ENCODE peak calls at places on chromosomes 4 and X, in five cellular contexts. O, N, U, Q and J are unnamed samples.

GRCh38 chr4:42397635-42398447 is 553 bp downstream of the SHISA3 start:
- DNase-seq in O (no peak), N (no peak), U (no peak), Q (no peak), J (peak; percentile 45)

GRCh38 chr4:170853422-170854021 is 763.8 kb upstream of the AADAT start:
- DNase-seq in O (no peak), N (peak; percentile 1), U (peak; percentile 5), Q (no peak), J (peak; percentile 3)

GRCh38 chrX:18983711-18984380 is at the start of gene PHKA2:
- DNase-seq in O (peak; percentile 50), N (peak; percentile 9), U (peak; percentile 59), Q (peak; percentile 85), J (peak; percentile 44)

GRCh38 chr4:47704693-47705325 is 133.1 kb downstream of the CORIN start:
- DNase-seq in O (no peak), N (peak; percentile 2), U (no peak), Q (no peak), J (peak; percentile 51)

GRCh38 chr4:122674371-122674770 is 53.5 kb upstream of the IL21 start:
- DNase-seq in O (no peak), N (no peak), U (no peak), Q (no peak), J (no peak)

GRCh38 chr4:136863756-136864155 is 668.5 kb downstream of the PCDH18 start:
- DNase-seq in O (no peak), N (no peak), U (no peak), Q (no peak), J (peak; percentile 13)

GRCh38 chr4:101784957-101785356 is 5.6 kb upstream of the BANK1 start:
- DNase-seq in O (no peak), N (no peak), U (no peak), Q (no peak), J (no peak)

GRCh38 chr4:154292589-154292988 is 199.0 kb downstream of the DCHS2 start:
- DNase-seq in O (no peak), N (no peak), U (no peak), Q (no peak), J (no peak)

GRCh38 chr4:6324999-6325790 is 55.5 kb downstream of the WFS1 start:
- DNase-seq in O (peak; percentile 63), N (peak; percentile 85), U (no peak), Q (no peak), J (no peak)

GRCh38 chr4:185644408-185644807 is 109.1 kb upstream of the PDLIM3 start:
- DNase-seq in O (no peak), N (no peak), U (no peak), Q (no peak), J (no peak)

GRCh38 chrX:70476166-70476933 is 31.7 kb downstream of the DLG3 start:
- DNase-seq in O (no peak), N (no peak), U (no peak), Q (no peak), J (no peak)

GRCh38 chr4:54976682-54977081 is 148.7 kb downstream of the KDR start:
- DNase-seq in O (no peak), N (no peak), U (no peak), Q (no peak), J (no peak)

GRCh38 chr4:16544251-16544721 is 318.0 kb upstream of the TAPT1 start:
- DNase-seq in O (peak; percentile 33), N (no peak), U (no peak), Q (no peak), J (no peak)

GRCh38 chr4:74044676-74045075 is 6.2 kb upstream of the CXCL3 start:
- DNase-seq in O (no peak), N (no peak), U (no peak), Q (no peak), J (no peak)

GRCh38 chr4:6701371-6701770 is 7.7 kb downstream of the S100P start:
- DNase-seq in O (peak; percentile 14), N (no peak), U (no peak), Q (no peak), J (no peak)

GRCh38 chr4:107718351-107718965 is 1.6 kb downstream of the PAPSS1 start:
- DNase-seq in O (no peak), N (no peak), U (no peak), Q (no peak), J (peak; percentile 49)

GRCh38 chr4:76341063-76341462 is 34.5 kb downstream of the STBD1 start:
- DNase-seq in O (no peak), N (no peak), U (no peak), Q (no peak), J (peak; percentile 77)

GRCh38 chr4:157564771-157565170 is 344.2 kb downstream of the GRIA2 start:
- DNase-seq in O (no peak), N (no peak), U (no peak), Q (no peak), J (no peak)

GRCh38 chrX:147522986-147523385 is 388.7 kb upstream of the FMR1 start:
- DNase-seq in O (no peak), N (no peak), U (no peak), Q (no peak), J (no peak)

GRCh38 chr4:145618210-145618911 is 824 bp upstream of the MMAA start:
- DNase-seq in O (no peak), N (no peak), U (no peak), Q (no peak), J (no peak)

GRCh38 chr4:148800943-148801342 is 358.7 kb upstream of the NR3C2 start:
- DNase-seq in O (no peak), N (no peak), U (no peak), Q (no peak), J (no peak)

GRCh38 chrX:109475174-109475891 is 6.6 kb downstream of the GUCY2F start:
- DNase-seq in O (no peak), N (peak; percentile 19), U (peak; percentile 37), Q (no peak), J (peak; percentile 39)

GRCh38 chr4:164779811-164780216 is 25.9 kb downstream of the SMIM31 start:
- DNase-seq in O (no peak), N (no peak), U (peak; percentile 19), Q (no peak), J (peak; percentile 54)